ENCODE peak calls at places on chromosome X, in six cellular contexts. L is left ventricle myocardium inferior; P is stomach; M is A549; E is CD8-positive, alpha-beta memory T cell; R is CD8-positive, alpha-beta T cell. U is an unnamed sample.

GRCh38 chrX:101025126-101025525 is 26.8 kb downstream of the TRMT2B start:
- DNase-seq in L (no peak), P (no peak), M (no peak), E (no peak), R (no peak), U (no peak)

GRCh38 chrX:71301195-71301924 is at the start of gene ITGB1BP2:
- DNase-seq in L (peak; percentile 13), P (no peak), M (no peak), E (no peak), R (no peak), U (peak; percentile 9)

GRCh38 chrX:103918584-103919335 is 43.7 kb upstream of the TMSB15B start:
- DNase-seq in L (peak; percentile 56), P (peak; percentile 68), M (peak; percentile 58), E (peak; percentile 58), R (peak; percentile 45), U (peak; percentile 79)

GRCh38 chrX:19855700-19856381 is 31.6 kb downstream of the SH3KBP1 start:
- DNase-seq in L (no peak), P (no peak), M (no peak), E (no peak), R (no peak), U (no peak)

GRCh38 chrX:17706676-17707075 is 30.6 kb upstream of the SCML1 start:
- DNase-seq in L (no peak), P (no peak), M (peak; percentile 15), E (no peak), R (no peak), U (no peak)

GRCh38 chrX:108036298-108036973 is 8.4 kb upstream of the VSIG1 start:
- DNase-seq in L (no peak), P (no peak), M (peak; percentile 89), E (no peak), R (no peak), U (no peak)

GRCh38 chrX:18677140-18677834 is 5.4 kb upstream of the RS1 start:
- DNase-seq in L (no peak), P (peak; percentile 28), M (no peak), E (no peak), R (no peak), U (no peak)

GRCh38 chrX:56505866-56506265 is 57.6 kb upstream of the UBQLN2 start:
- DNase-seq in L (no peak), P (no peak), M (no peak), E (no peak), R (no peak), U (no peak)

GRCh38 chrX:74540635-74541249 is 73.7 kb downstream of the RLIM start:
- DNase-seq in L (no peak), P (no peak), M (no peak), E (no peak), R (no peak), U (peak; percentile 75)

GRCh38 chrX:120647127-120647526 is 17.3 kb upstream of the C1GALT1C1 start:
- DNase-seq in L (no peak), P (no peak), M (no peak), E (no peak), R (no peak), U (no peak)

GRCh38 chrX:68762649-68763268 is 66.1 kb upstream of the EFNB1 start:
- DNase-seq in L (no peak), P (no peak), M (no peak), E (no peak), R (no peak), U (no peak)

GRCh38 chrX:19889582-19890342 is 2.4 kb upstream of the SH3KBP1 start:
- DNase-seq in L (no peak), P (no peak), M (peak; percentile 59), E (peak; percentile 31), R (peak; percentile 51), U (no peak)

GRCh38 chrX:11499076-11500044 is 166.4 kb downstream of the ARHGAP6 start:
- DNase-seq in L (no peak), P (no peak), M (no peak), E (no peak), R (no peak), U (no peak)

GRCh38 chrX:110407910-110408545 is 49.4 kb downstream of the RTL9 start:
- DNase-seq in L (no peak), P (no peak), M (peak; percentile 54), E (peak; percentile 38), R (peak; percentile 56), U (peak; percentile 86)

GRCh38 chrX:107602694-107603239 is 25.5 kb upstream of the PRPS1 start:
- DNase-seq in L (peak; percentile 18), P (no peak), M (no peak), E (no peak), R (no peak), U (no peak)

GRCh38 chrX:24647257-24648058 is at the start of gene PCYT1B:
- DNase-seq in L (peak; percentile 35), P (peak; percentile 33), M (no peak), E (peak; percentile 49), R (peak; percentile 52), U (peak; percentile 95)

GRCh38 chrX:122046226-122046625 is 998.8 kb downstream of the GLUD2 start:
- DNase-seq in L (no peak), P (no peak), M (no peak), E (no peak), R (no peak), U (no peak)

GRCh38 chrX:106159861-106160282 is 8.2 kb upstream of the PWWP3B start:
- DNase-seq in L (no peak), P (no peak), M (no peak), E (no peak), R (no peak), U (no peak)

GRCh38 chrX:25009407-25009806 is 6.4 kb downstream of the ARX start:
- DNase-seq in L (no peak), P (no peak), M (no peak), E (no peak), R (no peak), U (no peak)

GRCh38 chrX:34341814-34342213 is 209.7 kb upstream of the FAM47A start:
- DNase-seq in L (no peak), P (no peak), M (no peak), E (no peak), R (no peak), U (no peak)

GRCh38 chrX:39841604-39842003 is 256.2 kb downstream of the BCOR start:
- DNase-seq in L (no peak), P (no peak), M (no peak), E (no peak), R (no peak), U (no peak)
- H3K4me1 ChIP-seq in L (no peaks in the 10 kb centered on the region), P (no peaks in the 10 kb centered on the region), M (no peaks in the 10 kb centered on the region), E (no peaks in the 10 kb centered on the region), R (no peaks in the 10 kb centered on the region), U (peaks cover 7% of the 10 kb centered on the region)

GRCh38 chrX:39519566-39520301 is 578.0 kb downstream of the BCOR start:
- DNase-seq in L (peak; percentile 41), P (no peak), M (no peak), E (no peak), R (no peak), U (no peak)

GRCh38 chrX:39518451-39519212 is 579.1 kb downstream of the BCOR start:
- DNase-seq in L (peak; percentile 57), P (peak; percentile 28), M (no peak), E (no peak), R (no peak), U (no peak)

GRCh38 chrX:39516399-39516798 is 581.4 kb downstream of the BCOR start:
- DNase-seq in L (no peak), P (no peak), M (no peak), E (no peak), R (no peak), U (no peak)

GRCh38 chrX:39513836-39514235 is 583.9 kb downstream of the BCOR start:
- DNase-seq in L (no peak), P (no peak), M (peak; percentile 3), E (no peak), R (no peak), U (no peak)

DNA sequence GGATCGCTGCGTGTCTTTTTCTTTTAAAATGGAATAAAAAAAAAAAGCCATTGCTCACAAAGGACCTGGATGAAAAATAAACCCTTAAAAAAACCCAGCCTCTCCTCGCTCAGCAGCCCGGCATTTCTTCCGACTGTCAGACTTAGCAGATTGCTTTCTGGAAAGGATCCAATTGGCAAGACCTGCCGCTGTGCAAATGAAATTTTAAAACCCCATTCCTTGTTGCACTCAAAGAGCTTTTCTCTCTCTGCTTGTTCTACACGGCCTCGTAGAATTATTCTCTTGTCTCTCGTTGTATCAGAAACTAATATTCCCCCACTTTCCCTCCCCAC is 578.6 kb downstream of the BCOR start:
- DNase-seq in L (peak; percentile 15), P (peak; percentile 31), M (no peak), E (no peak), R (no peak), U (no peak)
- H3K4me3 ChIP-seq in L (peak overlapping the region; percentile 41), P (no peak overlapping the region), M (no peak overlapping the region), E (no peak overlapping the region), R (no peak overlapping the region), U (no peak overlapping the region)

GRCh38 chrX:15605233-15605632 is 4.5 kb upstream of the ACE2 start:
- DNase-seq in L (no peak), P (no peak), M (no peak), E (no peak), R (no peak), U (no peak)
- H3K4me1 ChIP-seq in L (no peaks in the 10 kb centered on the region), P (peaks cover 6% of the 10 kb centered on the region), M (no peaks in the 10 kb centered on the region), E (no peaks in the 10 kb centered on the region), R (no peaks in the 10 kb centered on the region), U (no peaks in the 10 kb centered on the region)

DNA sequence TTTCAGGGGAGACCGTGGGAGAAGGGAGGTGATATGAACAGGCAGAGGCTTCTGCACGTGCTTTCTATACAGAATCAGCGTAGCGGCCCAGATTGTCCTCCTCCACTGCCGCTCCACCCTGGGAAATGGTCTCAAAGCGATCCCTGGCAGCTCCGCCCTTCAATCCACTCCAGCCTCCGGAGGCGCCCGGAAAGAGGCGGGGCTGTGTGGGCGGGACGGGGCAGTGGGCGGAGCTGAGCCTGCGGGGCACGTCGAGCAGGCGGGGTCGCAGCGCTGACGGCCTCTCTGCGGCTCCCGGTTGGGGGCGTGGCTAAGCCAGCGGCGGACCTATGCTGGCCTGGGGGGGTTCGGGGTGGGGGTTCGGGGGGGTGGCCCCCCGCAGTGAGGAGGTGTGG is 210 bp upstream of the SMIM10L2A start:
- DNase-seq in L (peak; percentile 89), P (peak; percentile 82), M (peak; percentile 55), E (peak; percentile 84), R (peak; percentile 88), U (peak; percentile 91)
- H3K4me3 ChIP-seq in L (peak overlapping the region; percentile 72), P (peak overlapping the region; percentile 60), M (peak overlapping the region; percentile 57), E (peak overlapping the region; percentile 41), R (peak overlapping the region; percentile 36), U (peak overlapping the region; percentile 53)

U was measured in HAP-1.